ENCODE peak calls at places on chromosome 5, in six cellular contexts. U, F, L, P, Q and H are unnamed samples.
A peak's percentile ranks its signal among the peaks of the same experiment; 100 is the strongest.

GRCh38 chr5:133075572-133076536 is 24.0 kb downstream of the HSPA4 start:
- DNase-seq in P (no peak), F (peak; percentile 7), Q (peak; percentile 22), L (no peak), U (no peak), H (no peak)

GRCh38 chr5:134545070-134545868 is 19.8 kb downstream of the JADE2 start:
- DNase-seq in F (no peak), P (no peak), L (no peak), Q (no peak), U (no peak), H (no peak)

GRCh38 chr5:130198927-130199326 is 294.7 kb downstream of the CHSY3 start:
- DNase-seq in U (no peak), P (no peak), F (no peak), L (no peak), Q (peak; percentile 9), H (no peak)

GRCh38 chr5:149325894-149326293 is 19.4 kb upstream of the GRPEL2 start:
- DNase-seq in L (no peak), P (no peak), F (no peak), Q (no peak), U (no peak), H (no peak)

GRCh38 chr5:78251663-78252284 is 42.7 kb downstream of the AP3B1 start:
- DNase-seq in Q (no peak), F (no peak), U (no peak), P (no peak), L (no peak), H (no peak)

GRCh38 chr5:59746261-59746765 is 147.2 kb downstream of the PDE4D start:
- DNase-seq in F (no peak), U (no peak), Q (peak; percentile 55), L (peak; percentile 88), P (no peak), H (no peak)

GRCh38 chr5:53321073-53321472 is 159.4 kb upstream of the FST start:
- DNase-seq in P (no peak), Q (no peak), L (no peak), F (no peak), U (no peak), H (no peak)

GRCh38 chr5:149549461-149550266 is 1.6 kb downstream of the CSNK1A1 start:
- DNase-seq in L (peak; percentile 47), Q (no peak), F (no peak), U (peak; percentile 18), P (no peak), H (no peak)

GRCh38 chr5:5105531-5105930 is 34.6 kb upstream of the ADAMTS16 start:
- DNase-seq in P (no peak), F (no peak), L (no peak), Q (no peak), U (no peak), H (no peak)

GRCh38 chr5:140221697-140222223 is 46.8 kb downstream of the CYSTM1 start:
- DNase-seq in Q (peak; percentile 80), P (no peak), U (no peak), L (no peak), F (peak; percentile 51), H (no peak)

GRCh38 chr5:172640822-172641358 is at the start of gene NEURL1B:
- DNase-seq in U (peak; percentile 30), F (peak; percentile 19), Q (peak; percentile 94), L (peak; percentile 56), P (peak; percentile 88), H (peak; percentile 76)

GRCh38 chr5:175219256-175219835 is 224.6 kb downstream of the DRD1 start:
- DNase-seq in L (no peak), U (no peak), F (no peak), P (no peak), Q (peak; percentile 21), H (no peak)

GRCh38 chr5:175569701-175570100 is 88.2 kb upstream of the HRH2 start:
- DNase-seq in Q (no peak), F (no peak), P (no peak), U (no peak), L (no peak), H (no peak)

GRCh38 chr5:61167382-61167781 is 5.1 kb upstream of the SMIM15 start:
- DNase-seq in U (no peak), Q (peak; percentile 48), F (no peak), L (peak; percentile 9), P (no peak), H (no peak)

GRCh38 chr5:72557147-72557501 is 49.9 kb upstream of the ZNF366 start:
- DNase-seq in U (no peak), Q (no peak), P (no peak), L (no peak), F (no peak), H (no peak)

GRCh38 chr5:59798862-59799667 is 94.5 kb downstream of the PDE4D start:
- DNase-seq in P (no peak), Q (no peak), F (no peak), U (no peak), L (peak; percentile 72), H (no peak)

GRCh38 chr5:73338201-73339126 is 110.1 kb downstream of the FOXD1 start:
- DNase-seq in Q (no peak), U (no peak), F (peak; percentile 39), L (no peak), P (no peak), H (no peak)

GRCh38 chr5:53386341-53386740 is 94.1 kb upstream of the FST start:
- DNase-seq in Q (no peak), F (no peak), P (no peak), U (no peak), L (no peak), H (no peak)

GRCh38 chr5:40383719-40384651 is 295.7 kb upstream of the PTGER4 start:
- DNase-seq in U (no peak), L (no peak), F (peak; percentile 48), Q (peak; percentile 42), P (no peak), H (no peak)